ENCODE peak calls at places on chromosomes 4 and X, in nine cellular contexts. C, Y, S, T, O, B, L, M and H are unnamed samples.

GRCh38 chr4:1285790-1286553 is 3.7 kb upstream of the MAEA start:
- DNase-seq in S (no peak), T (peak; percentile 88), B (no peak), Y (no peak), C (peak; percentile 8), M (peak; percentile 38), O (no peak), L (no peak), H (no peak)

GRCh38 chr4:37243061-37243460 is 1.5 kb upstream of the NWD2 start:
- DNase-seq in T (peak; percentile 49), M (no peak), O (no peak), Y (no peak), B (no peak), L (no peak), C (no peak), S (peak; percentile 28), H (no peak)

GRCh38 chr4:66572949-66573348 is 902.7 kb upstream of the EPHA5 start:
- DNase-seq in L (no peak), B (no peak), O (no peak), Y (peak; percentile 97), S (no peak), T (no peak), M (no peak), C (peak; percentile 84), H (no peak)

GRCh38 chr4:158578476-158578875 is 56.8 kb downstream of the RXFP1 start:
- DNase-seq in T (no peak), B (no peak), Y (peak; percentile 14), C (peak; percentile 58), S (no peak), M (no peak), L (no peak), O (no peak), H (no peak)

GRCh38 chrX:82732861-82733260 is 775.2 kb upstream of the POU3F4 start:
- DNase-seq in S (no peak), C (no peak), Y (no peak), T (no peak), O (no peak), M (no peak), B (no peak), L (no peak), H (no peak)

GRCh38 chrX:19794690-19795089 is 92.7 kb downstream of the SH3KBP1 start:
- DNase-seq in S (no peak), M (no peak), Y (no peak), B (no peak), C (peak; percentile 21), L (no peak), T (no peak), O (no peak), H (peak; percentile 28)

GRCh38 chr4:40888916-40889315 is 139.2 kb downstream of the NSUN7 start:
- DNase-seq in S (no peak), O (no peak), Y (no peak), L (no peak), M (no peak), T (no peak), C (no peak), B (no peak), H (no peak)

GRCh38 chr4:189974056-189974455 is 33.4 kb downstream of the FRG1 start:
- DNase-seq in S (no peak), B (no peak), M (no peak), T (no peak), C (peak; percentile 8), Y (no peak), L (no peak), O (no peak), H (no peak)

GRCh38 chrX:137748827-137749226 is 182.9 kb downstream of the ZIC3 start:
- DNase-seq in S (no peak), B (no peak), M (no peak), O (no peak), L (no peak), T (peak; percentile 51), C (no peak), Y (no peak), H (no peak)

GRCh38 chrX:42495139-42495538 is 282.8 kb downstream of the PPP1R2C start:
- DNase-seq in C (no peak), T (no peak), M (peak; percentile 11), Y (no peak), O (no peak), S (no peak), B (no peak), L (no peak), H (no peak)

GRCh38 chrX:12767856-12768255 is 23.4 kb upstream of the PRPS2 start:
- DNase-seq in S (no peak), T (no peak), O (no peak), L (no peak), M (no peak), Y (no peak), B (no peak), C (no peak), H (no peak)

GRCh38 chr4:188779586-188779985 is 640.3 kb downstream of the TRIML1 start:
- DNase-seq in T (no peak), C (no peak), S (no peak), M (no peak), B (no peak), L (no peak), Y (no peak), O (no peak), H (no peak)

GRCh38 chrX:22134681-22135080 is 102.6 kb downstream of the PHEX start:
- DNase-seq in T (no peak), Y (peak; percentile 72), L (no peak), S (no peak), C (peak; percentile 59), O (no peak), B (no peak), M (no peak), H (no peak)

GRCh38 chrX:83022020-83022419 is 486.1 kb upstream of the POU3F4 start:
- DNase-seq in M (no peak), Y (no peak), C (no peak), T (no peak), S (no peak), O (no peak), B (no peak), L (no peak), H (no peak)

GRCh38 chr4:85929926-85930325 is 429.9 kb downstream of the MAPK10 start:
- DNase-seq in L (no peak), T (peak; percentile 74), M (no peak), S (peak; percentile 67), B (no peak), O (no peak), Y (no peak), C (no peak), H (no peak)

GRCh38 chr4:39526810-39527295 is 386 bp downstream of the UGDH start:
- DNase-seq in B (no peak), O (no peak), M (peak; percentile 31), Y (peak; percentile 9), T (peak; percentile 29), L (no peak), C (no peak), S (no peak), H (no peak)

GRCh38 chrX:12011075-12011474 is 127.2 kb upstream of the FRMPD4 start:
- DNase-seq in T (no peak), B (no peak), Y (peak; percentile 37), C (no peak), M (no peak), O (no peak), L (no peak), S (no peak), H (no peak)

GRCh38 chr4:108861339-108861738 is 98.5 kb upstream of the ETNPPL start:
- DNase-seq in C (peak; percentile 31), L (no peak), M (no peak), B (no peak), T (peak; percentile 20), S (no peak), Y (no peak), O (no peak), H (peak; percentile 3)

DNA sequence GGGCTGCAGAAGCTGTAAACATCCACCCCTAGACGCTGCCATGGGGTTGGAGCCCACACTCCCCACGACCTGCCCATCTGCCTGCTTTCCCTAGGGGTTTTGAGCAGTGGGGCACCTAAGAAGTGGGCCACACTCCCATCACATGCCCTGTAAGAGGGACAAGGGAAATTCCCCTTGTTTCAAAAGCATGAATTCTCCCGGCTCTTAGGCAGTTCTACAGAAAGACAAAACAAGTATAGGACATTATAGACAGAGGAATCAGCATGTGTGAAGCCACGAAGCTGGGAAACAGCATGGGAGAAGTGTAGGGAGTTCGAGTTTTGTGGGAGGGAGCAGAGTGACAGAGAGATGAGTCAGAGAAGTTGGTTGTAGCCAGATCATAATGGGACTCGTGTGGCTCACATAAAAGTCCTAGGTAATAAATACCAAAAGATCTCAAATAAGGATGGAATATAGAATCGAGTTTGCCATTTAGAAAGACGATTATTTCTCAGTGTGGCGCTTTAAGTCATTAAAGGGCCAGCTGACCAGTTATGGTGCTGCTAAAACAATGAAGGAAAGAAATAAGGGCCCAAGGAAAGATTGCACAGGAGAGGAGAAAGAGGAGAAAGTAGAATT is 23.9 kb downstream of the APOO start:
- DNase-seq in O (no peak), C (peak; percentile 69), T (no peak), Y (peak; percentile 77), L (no peak), M (no peak), S (no peak), B (no peak), H (no peak)
- H3K4me3 ChIP-seq in O (no peak overlapping the region), C (no peak overlapping the region), T (no peak overlapping the region), Y (no peak overlapping the region), L (no peak overlapping the region), M (no peak overlapping the region), S (no peak overlapping the region), B (no peak overlapping the region), H (no peak overlapping the region)

GRCh38 chrX:131747173-131747572 is 203.3 kb downstream of the OR13H1 start:
- DNase-seq in C (no peak), B (peak; percentile 15), O (peak; percentile 89), M (no peak), L (no peak), Y (peak; percentile 73), T (no peak), S (no peak), H (peak; percentile 87)
- H3K4me3 ChIP-seq in C (no peak overlapping the region), B (peak overlapping the region; percentile 12), O (peak overlapping the region; percentile 45), M (no peak overlapping the region), L (peak overlapping the region; percentile 34), Y (no peak overlapping the region), T (no peak overlapping the region), S (no peak overlapping the region), H (peak overlapping the region; percentile 57)

GRCh38 chr4:98662619-98663225 is 4.3 kb upstream of the TSPAN5 start:
- DNase-seq in L (no peak), T (peak; percentile 63), Y (peak; percentile 95), C (no peak), S (no peak), O (no peak), M (peak; percentile 29), B (no peak), H (peak; percentile 92)
- H3K4me3 ChIP-seq in L (no peak overlapping the region), T (no peak overlapping the region), Y (no peak overlapping the region), C (no peak overlapping the region), S (no peak overlapping the region), O (no peak overlapping the region), M (peak overlapping the region; percentile 36), B (no peak overlapping the region), H (no peak overlapping the region)

GRCh38 chr4:163395758-163396157 is 52.1 kb downstream of the NPY5R start:
- DNase-seq in B (no peak), Y (no peak), L (no peak), T (no peak), O (no peak), M (no peak), C (no peak), S (no peak), H (no peak)
- H3K4me3 ChIP-seq in B (peak overlapping the region; percentile 22), Y (no peak overlapping the region), L (peak overlapping the region; percentile 41), T (no peak overlapping the region), O (no peak overlapping the region), M (no peak overlapping the region), C (peak overlapping the region; percentile 34), S (no peak overlapping the region), H (peak overlapping the region; percentile 27)

GRCh38 chrX:149221246-149221645 is 283.9 kb downstream of the IDS start:
- DNase-seq in S (no peak), C (no peak), B (no peak), Y (no peak), T (no peak), M (no peak), O (no peak), L (no peak), H (no peak)
- H3K4me3 ChIP-seq in S (no peak overlapping the region), C (no peak overlapping the region), B (no peak overlapping the region), Y (no peak overlapping the region), T (no peak overlapping the region), M (no peak overlapping the region), O (no peak overlapping the region), L (no peak overlapping the region), H (no peak overlapping the region)